ENCODE peak calls at places on chromosomes 11 and 22, in seven cellular contexts. V, Z, H, R, X, P and D are unnamed samples.

GRCh38 chr11:65417702-65418430 is 4.7 kb upstream of the NEAT1 start:
- DNase-seq in V (no peak), Z (no peak), H (no peak), R (no peak), X (peak; percentile 59), P (peak; percentile 39), D (peak; percentile 64)

GRCh38 chr11:80914311-80914710 is 1473.5 kb upstream of the TENM4 start:
- DNase-seq in V (no peak), Z (no peak), H (no peak), R (no peak), X (no peak), P (no peak), D (no peak)

GRCh38 chr11:1927151-1928037 is 7.9 kb downstream of the TNNT3 start:
- DNase-seq in V (no peak), Z (no peak), H (no peak), R (no peak), X (no peak), P (no peak), D (peak; percentile 63)

GRCh38 chr22:48301908-48302307 is 1525.8 kb downstream of the BRD1 start:
- DNase-seq in V (no peak), Z (no peak), H (no peak), R (no peak), X (no peak), P (no peak), D (no peak)

GRCh38 chr11:45145421-45146071 is 893 bp upstream of the PRDM11 start:
- DNase-seq in V (no peak), Z (no peak), H (peak; percentile 64), R (no peak), X (peak; percentile 54), P (peak; percentile 56), D (peak; percentile 74)

GRCh38 chr11:12280838-12281565 is 96.4 kb upstream of the PARVA start:
- DNase-seq in V (no peak), Z (no peak), H (peak; percentile 16), R (no peak), X (peak; percentile 3), P (no peak), D (peak; percentile 8)

GRCh38 chr11:119673389-119674336 is 55.3 kb downstream of the NECTIN1 start:
- DNase-seq in V (no peak), Z (peak; percentile 75), H (peak; percentile 25), R (no peak), X (no peak), P (no peak), D (peak; percentile 58)

GRCh38 chr11:80096736-80097135 is 655.9 kb upstream of the TENM4 start:
- DNase-seq in V (peak; percentile 19), Z (no peak), H (no peak), R (no peak), X (no peak), P (peak; percentile 41), D (no peak)

GRCh38 chr22:45503816-45504702 is 1.4 kb downstream of the FBLN1 start:
- DNase-seq in V (no peak), Z (no peak), H (no peak), R (no peak), X (no peak), P (peak; percentile 33), D (no peak)

GRCh38 chr22:49962751-49963646 is 2.4 kb downstream of the PIM3 start:
- DNase-seq in V (no peak), Z (no peak), H (peak; percentile 39), R (no peak), X (peak; percentile 30), P (no peak), D (no peak)

GRCh38 chr11:79076526-79077115 is 364.2 kb downstream of the TENM4 start:
- DNase-seq in V (no peak), Z (peak; percentile 1), H (peak; percentile 42), R (no peak), X (peak; percentile 44), P (peak; percentile 59), D (peak; percentile 37)